ENCODE peak calls at places on chromosome 20, in six cellular contexts. L is breast epithelium; D is stimulated activated CD4-positive, alpha-beta T cell treated with anti-CD3 and anti-CD28 coated beads, TNF-alpha, amount 100 ng/mL, for 1 hour; Q is GM12865; F is fibroblast of lung; S is neuronal stem cell. A is an unnamed sample.

GRCh38 chr20:44280387-44280786 is 30.6 kb downstream of the FITM2 start:
- DNase-seq in L (no peak), D (no peak), Q (peak), F (no peak), S (no peak), A (no peak)

GRCh38 chr20:62809530-62810428 is 5.1 kb downstream of the OGFR start:
- DNase-seq in L (no peak), D (no peak), Q (no peak), F (no peak), S (no peak), A (no peak)

GRCh38 chr20:37239026-37239451 is 22.6 kb downstream of the GHRH start:
- DNase-seq in L (no peak), D (no peak), Q (no peak), F (peak), S (no peak), A (no peak)

GRCh38 chr20:43322851-43323250 is 133.1 kb upstream of the PTPRT start:
- DNase-seq in L (no peak), D (no peak), Q (no peak), F (no peak), S (no peak), A (no peak)

GRCh38 chr20:43040427-43040826 is 149.3 kb downstream of the PTPRT start:
- DNase-seq in L (no peak), D (no peak), Q (peak), F (no peak), S (peak), A (peak)

GRCh38 chr20:44056010-44056698 is 130.8 kb downstream of the JPH2 start:
- DNase-seq in L (no peak), D (no peak), Q (peak), F (no peak), S (peak), A (peak)

GRCh38 chr20:3889489-3890409 is 562 bp downstream of the PANK2 start:
- DNase-seq in L (no peak), D (peak), Q (peak), F (peak), S (no peak), A (peak)

GRCh38 chr20:19074828-19075516 is 137.5 kb upstream of the SLC24A3 start:
- DNase-seq in L (peak), D (no peak), Q (peak), F (no peak), S (no peak), A (peak)

GRCh38 chr20:24166127-24166389 is 177.5 kb upstream of the GGTLC1 start:
- DNase-seq in L (no peak), D (no peak), Q (no peak), F (no peak), S (no peak), A (no peak)

GRCh38 chr20:38198238-38198861 is 33.3 kb upstream of the TGM2 start:
- DNase-seq in L (no peak), D (no peak), Q (no peak), F (no peak), S (no peak), A (peak)

GRCh38 chr20:10929023-10929422 is 255.2 kb upstream of the JAG1 start:
- DNase-seq in L (no peak), D (no peak), Q (no peak), F (no peak), S (no peak), A (peak)

GRCh38 chr20:41619360-41620115 is 1.4 kb upstream of the CHD6 start:
- DNase-seq in L (no peak), D (no peak), Q (no peak), F (peak), S (no peak), A (peak)

GRCh38 chr20:46021361-46022359 is 7.4 kb upstream of the SLC12A5 start:
- DNase-seq in L (no peak), D (peak), Q (peak), F (no peak), S (peak), A (peak)

GRCh38 chr20:20364747-20365558 is 3.0 kb upstream of the INSM1 start:
- DNase-seq in L (no peak), D (no peak), Q (no peak), F (no peak), S (no peak), A (no peak)

GRCh38 chr20:62860391-62860923 is 1.2 kb downstream of the TCFL5 start:
- DNase-seq in L (peak), D (no peak), Q (no peak), F (peak), S (no peak), A (no peak)

GRCh38 chr20:38725959-38726848 is 1.9 kb downstream of the SLC32A1 start:
- DNase-seq in L (no peak), D (peak), Q (peak), F (no peak), S (peak), A (peak)

GRCh38 chr20:45308078-45308778 is at the start of gene MATN4:
- DNase-seq in L (no peak), D (no peak), Q (no peak), F (no peak), S (no peak), A (no peak)

GRCh38 chr20:48776306-48776705 is 51.5 kb downstream of the PREX1 start:
- DNase-seq in L (no peak), D (no peak), Q (no peak), F (peak), S (no peak), A (no peak)

GRCh38 chr20:62430871-62431447 is 3.6 kb upstream of the RBBP8NL start:
- DNase-seq in L (no peak), D (no peak), Q (no peak), F (no peak), S (no peak), A (no peak)

GRCh38 chr20:63031251-63032014 is 24.7 kb upstream of the BHLHE23 start:
- DNase-seq in L (no peak), D (no peak), Q (no peak), F (no peak), S (no peak), A (no peak)

GRCh38 chr20:36532822-36533221 is 8.5 kb upstream of the MYL9 start:
- DNase-seq in L (no peak), D (no peak), Q (no peak), F (no peak), S (no peak), A (no peak)

GRCh38 chr20:47389867-47390347 is 33.4 kb upstream of the ZMYND8 start:
- DNase-seq in L (no peak), D (no peak), Q (peak), F (peak), S (no peak), A (no peak)

GRCh38 chr20:43721429-43722152 is 5.2 kb downstream of the GTSF1L start:
- DNase-seq in L (no peak), D (no peak), Q (no peak), F (no peak), S (no peak), A (no peak)

GRCh38 chr20:38878798-38879197 is 47.4 kb upstream of the FAM83D start:
- DNase-seq in L (no peak), D (no peak), Q (no peak), F (peak), S (peak), A (no peak)

GRCh38 chr20:57582432-57583288 is 21.8 kb downstream of the PCK1 start:
- DNase-seq in L (no peak), D (no peak), Q (no peak), F (peak), S (no peak), A (peak)

GRCh38 chr20:63091901-63092659 is 85.3 kb upstream of the BHLHE23 start:
- DNase-seq in L (peak), D (no peak), Q (no peak), F (no peak), S (no peak), A (no peak)

GRCh38 chr20:20201124-20201523 is 148.8 kb downstream of the CFAP61 start:
- DNase-seq in L (no peak), D (no peak), Q (no peak), F (no peak), S (no peak), A (no peak)

GRCh38 chr20:32235331-32236047 is 27.8 kb downstream of the POFUT1 start:
- DNase-seq in L (no peak), D (no peak), Q (no peak), F (no peak), S (no peak), A (no peak)

GRCh38 chr20:60986757-60987156 is 265.3 kb upstream of the CDH4 start:
- DNase-seq in L (no peak), D (no peak), Q (no peak), F (no peak), S (no peak), A (no peak)

GRCh38 chr20:41178904-41179432 is 41.6 kb downstream of the PLCG1 start:
- DNase-seq in L (peak), D (no peak), Q (no peak), F (peak), S (no peak), A (no peak)

GRCh38 chr20:38523697-38524096 is 51.1 kb downstream of the RALGAPB start:
- DNase-seq in L (no peak), D (no peak), Q (no peak), F (peak), S (no peak), A (no peak)

GRCh38 chr20:44695295-44696230 is 19.6 kb upstream of the CCN5 start:
- DNase-seq in L (no peak), D (no peak), Q (peak), F (peak), S (no peak), A (no peak)

GRCh38 chr20:1631309-1632227 is 11.8 kb upstream of the SIRPB1 start:
- DNase-seq in L (no peak), D (no peak), Q (no peak), F (peak), S (no peak), A (peak)

GRCh38 chr20:5535211-5535756 is 214.9 kb upstream of the SHLD1 start:
- DNase-seq in L (no peak), D (no peak), Q (no peak), F (peak), S (no peak), A (peak)

GRCh38 chr20:35297153-35297552 is 4.9 kb upstream of the FAM83C start:
- DNase-seq in L (no peak), D (no peak), Q (no peak), F (no peak), S (no peak), A (peak)

GRCh38 chr20:7926767-7927166 is 13.5 kb downstream of the HAO1 start:
- DNase-seq in L (no peak), D (no peak), Q (peak), F (peak), S (no peak), A (peak)

GRCh38 chr20:36144336-36144735 is 10.2 kb upstream of the EPB41L1 start:
- DNase-seq in L (no peak), D (no peak), Q (no peak), F (no peak), S (no peak), A (no peak)

GRCh38 chr20:63234693-63235398 is 859 bp upstream of the BIRC7 start:
- DNase-seq in L (no peak), D (peak), Q (peak), F (no peak), S (no peak), A (peak)

A was measured in OCI-M1.